ENCODE peak calls at places on chromosomes 4 and X, in nine cellular contexts. One of them, this sample, is unnamed.

GRCh38 chr4:743463-744211 is 38.0 kb downstream of the PCGF3 start:
- DNase-seq in right lobe of liver: no peak
- DNase-seq in mammary epithelial cell: no peak
- DNase-seq in dorsolateral prefrontal cortex: no peak
- DNase-seq in cardiac muscle cell: no peak
- DNase-seq in upper lobe of right lung: peak
- DNase-seq in AG04450: no peak
- DNase-seq in GM23338: no peak
- DNase-seq in A549: no peak
- DNase-seq in this sample: no peak

GRCh38 chr4:91840359-91840758 is 463.4 kb upstream of the GRID2 start:
- DNase-seq in dorsolateral prefrontal cortex: no peak
- DNase-seq in A549: no peak
- DNase-seq in upper lobe of right lung: no peak
- DNase-seq in GM23338: no peak
- DNase-seq in AG04450: no peak
- DNase-seq in mammary epithelial cell: no peak
- DNase-seq in cardiac muscle cell: no peak
- DNase-seq in right lobe of liver: no peak
- DNase-seq in this sample: no peak

GRCh38 chr4:10089346-10089745 is 27.3 kb downstream of the WDR1 start:
- DNase-seq in mammary epithelial cell: no peak
- DNase-seq in GM23338: peak
- DNase-seq in right lobe of liver: no peak
- DNase-seq in cardiac muscle cell: no peak
- DNase-seq in AG04450: no peak
- DNase-seq in A549: peak
- DNase-seq in upper lobe of right lung: peak
- DNase-seq in dorsolateral prefrontal cortex: no peak
- DNase-seq in this sample: peak

GRCh38 chr4:101328063-101328602 is 19.2 kb downstream of the PPP3CA start:
- DNase-seq in right lobe of liver: no peak
- DNase-seq in A549: no peak
- DNase-seq in upper lobe of right lung: no peak
- DNase-seq in mammary epithelial cell: no peak
- DNase-seq in cardiac muscle cell: no peak
- DNase-seq in AG04450: no peak
- DNase-seq in dorsolateral prefrontal cortex: no peak
- DNase-seq in GM23338: peak
- DNase-seq in this sample: no peak

GRCh38 chr4:2968381-2968780 is 5.0 kb downstream of the GRK4 start:
- DNase-seq in AG04450: no peak
- DNase-seq in dorsolateral prefrontal cortex: no peak
- DNase-seq in GM23338: no peak
- DNase-seq in upper lobe of right lung: no peak
- DNase-seq in mammary epithelial cell: peak
- DNase-seq in right lobe of liver: no peak
- DNase-seq in A549: no peak
- DNase-seq in cardiac muscle cell: no peak
- DNase-seq in this sample: no peak

GRCh38 chrX:4661771-4662170 is 948.3 kb upstream of the PRKX start:
- DNase-seq in upper lobe of right lung: no peak
- DNase-seq in dorsolateral prefrontal cortex: no peak
- DNase-seq in A549: no peak
- DNase-seq in AG04450: no peak
- DNase-seq in GM23338: no peak
- DNase-seq in cardiac muscle cell: no peak
- DNase-seq in right lobe of liver: no peak
- DNase-seq in mammary epithelial cell: no peak
- DNase-seq in this sample: no peak

GRCh38 chr4:158778712-158779111 is 9.9 kb downstream of the FNIP2 start:
- DNase-seq in right lobe of liver: no peak
- DNase-seq in AG04450: no peak
- DNase-seq in dorsolateral prefrontal cortex: no peak
- DNase-seq in cardiac muscle cell: no peak
- DNase-seq in GM23338: no peak
- DNase-seq in upper lobe of right lung: no peak
- DNase-seq in A549: no peak
- DNase-seq in mammary epithelial cell: no peak
- DNase-seq in this sample: no peak

GRCh38 chr4:17762705-17763104 is 18.7 kb downstream of the FAM184B start:
- DNase-seq in right lobe of liver: no peak
- DNase-seq in A549: peak
- DNase-seq in upper lobe of right lung: no peak
- DNase-seq in GM23338: peak
- DNase-seq in AG04450: peak
- DNase-seq in cardiac muscle cell: peak
- DNase-seq in dorsolateral prefrontal cortex: no peak
- DNase-seq in mammary epithelial cell: peak
- DNase-seq in this sample: no peak

GRCh38 chr4:41257901-41258300 is 1.2 kb downstream of the UCHL1 start:
- DNase-seq in mammary epithelial cell: no peak
- DNase-seq in cardiac muscle cell: no peak
- DNase-seq in upper lobe of right lung: no peak
- DNase-seq in A549: no peak
- DNase-seq in GM23338: no peak
- DNase-seq in right lobe of liver: no peak
- DNase-seq in dorsolateral prefrontal cortex: peak
- DNase-seq in AG04450: no peak
- DNase-seq in this sample: no peak

GRCh38 chr4:67727124-67727850 is 26.3 kb upstream of the UBA6 start:
- DNase-seq in cardiac muscle cell: peak
- DNase-seq in mammary epithelial cell: peak
- DNase-seq in dorsolateral prefrontal cortex: no peak
- DNase-seq in GM23338: peak
- DNase-seq in right lobe of liver: no peak
- DNase-seq in upper lobe of right lung: no peak
- DNase-seq in A549: peak
- DNase-seq in AG04450: no peak
- DNase-seq in this sample: no peak

GRCh38 chr4:99887837-99888236 is 6.4 kb downstream of the LAMTOR3 start:
- DNase-seq in right lobe of liver: no peak
- DNase-seq in AG04450: no peak
- DNase-seq in cardiac muscle cell: peak
- DNase-seq in A549: no peak
- DNase-seq in mammary epithelial cell: no peak
- DNase-seq in dorsolateral prefrontal cortex: no peak
- DNase-seq in GM23338: no peak
- DNase-seq in upper lobe of right lung: no peak
- DNase-seq in this sample: no peak

GRCh38 chr4:6201580-6202091 is 1.3 kb upstream of the JAKMIP1 start:
- DNase-seq in right lobe of liver: no peak
- DNase-seq in GM23338: no peak
- DNase-seq in dorsolateral prefrontal cortex: no peak
- DNase-seq in cardiac muscle cell: no peak
- DNase-seq in upper lobe of right lung: no peak
- DNase-seq in A549: no peak
- DNase-seq in mammary epithelial cell: no peak
- DNase-seq in AG04450: no peak
- DNase-seq in this sample: no peak

GRCh38 chr4:180150818-180151217 is 2092.4 kb upstream of the TENM3 start:
- DNase-seq in A549: peak
- DNase-seq in AG04450: no peak
- DNase-seq in right lobe of liver: no peak
- DNase-seq in dorsolateral prefrontal cortex: no peak
- DNase-seq in GM23338: peak
- DNase-seq in upper lobe of right lung: no peak
- DNase-seq in mammary epithelial cell: no peak
- DNase-seq in cardiac muscle cell: no peak
- DNase-seq in this sample: no peak

GRCh38 chr4:4720671-4721070 is 138.8 kb upstream of the MSX1 start:
- DNase-seq in cardiac muscle cell: no peak
- DNase-seq in upper lobe of right lung: no peak
- DNase-seq in dorsolateral prefrontal cortex: no peak
- DNase-seq in GM23338: no peak
- DNase-seq in mammary epithelial cell: no peak
- DNase-seq in AG04450: no peak
- DNase-seq in A549: no peak
- DNase-seq in right lobe of liver: no peak
- DNase-seq in this sample: peak

GRCh38 chrX:54447461-54447860 is 7.3 kb downstream of the TSR2 start:
- DNase-seq in right lobe of liver: no peak
- DNase-seq in GM23338: peak
- DNase-seq in dorsolateral prefrontal cortex: no peak
- DNase-seq in AG04450: no peak
- DNase-seq in mammary epithelial cell: no peak
- DNase-seq in A549: peak
- DNase-seq in cardiac muscle cell: peak
- DNase-seq in upper lobe of right lung: no peak
- DNase-seq in this sample: no peak

GRCh38 chr4:128381748-128382559 is 94.3 kb upstream of the PGRMC2 start:
- DNase-seq in A549: no peak
- DNase-seq in dorsolateral prefrontal cortex: no peak
- DNase-seq in mammary epithelial cell: no peak
- DNase-seq in cardiac muscle cell: no peak
- DNase-seq in upper lobe of right lung: no peak
- DNase-seq in right lobe of liver: no peak
- DNase-seq in AG04450: no peak
- DNase-seq in GM23338: no peak
- DNase-seq in this sample: no peak

GRCh38 chr4:159417006-159417405 is 314.1 kb downstream of the RAPGEF2 start:
- DNase-seq in AG04450: no peak
- DNase-seq in right lobe of liver: no peak
- DNase-seq in cardiac muscle cell: no peak
- DNase-seq in mammary epithelial cell: no peak
- DNase-seq in dorsolateral prefrontal cortex: no peak
- DNase-seq in upper lobe of right lung: no peak
- DNase-seq in GM23338: no peak
- DNase-seq in A549: no peak
- DNase-seq in this sample: no peak

GRCh38 chr4:106746451-106746850 is 289.7 kb downstream of the DKK2 start:
- DNase-seq in cardiac muscle cell: peak
- DNase-seq in AG04450: no peak
- DNase-seq in GM23338: no peak
- DNase-seq in upper lobe of right lung: no peak
- DNase-seq in mammary epithelial cell: peak
- DNase-seq in right lobe of liver: no peak
- DNase-seq in A549: no peak
- DNase-seq in dorsolateral prefrontal cortex: no peak
- DNase-seq in this sample: no peak

GRCh38 chr4:472881-473574 is 25.9 kb downstream of the ZNF721 start:
- DNase-seq in cardiac muscle cell: peak
- DNase-seq in A549: peak
- DNase-seq in right lobe of liver: peak
- DNase-seq in dorsolateral prefrontal cortex: no peak
- DNase-seq in upper lobe of right lung: no peak
- DNase-seq in mammary epithelial cell: peak
- DNase-seq in GM23338: peak
- DNase-seq in AG04450: no peak
- DNase-seq in this sample: peak

GRCh38 chr4:168654206-168655174 is 157.6 kb downstream of the PALLD start:
- DNase-seq in A549: no peak
- DNase-seq in GM23338: peak
- DNase-seq in cardiac muscle cell: no peak
- DNase-seq in mammary epithelial cell: peak
- DNase-seq in dorsolateral prefrontal cortex: no peak
- DNase-seq in upper lobe of right lung: no peak
- DNase-seq in AG04450: no peak
- DNase-seq in right lobe of liver: no peak
- DNase-seq in this sample: no peak
- H3K27ac ChIP-seq in A549: peak
- H3K27ac ChIP-seq in GM23338: no peak
- H3K27ac ChIP-seq in cardiac muscle cell: no peak
- H3K27ac ChIP-seq in mammary epithelial cell: peak
- H3K27ac ChIP-seq in dorsolateral prefrontal cortex: no peak
- H3K27ac ChIP-seq in upper lobe of right lung: no peak
- H3K27ac ChIP-seq in AG04450: no peak
- H3K27ac ChIP-seq in right lobe of liver: no peak
- H3K27ac ChIP-seq in this sample: no peak

GRCh38 chrX:132120913-132121312 is 6.9 kb downstream of the FRMD7 start:
- DNase-seq in GM23338: no peak
- DNase-seq in mammary epithelial cell: no peak
- DNase-seq in cardiac muscle cell: no peak
- DNase-seq in A549: no peak
- DNase-seq in right lobe of liver: no peak
- DNase-seq in dorsolateral prefrontal cortex: no peak
- DNase-seq in AG04450: no peak
- DNase-seq in upper lobe of right lung: no peak
- DNase-seq in this sample: no peak
- H3K27ac ChIP-seq in GM23338: no peak
- H3K27ac ChIP-seq in mammary epithelial cell: no peak
- H3K27ac ChIP-seq in cardiac muscle cell: no peak
- H3K27ac ChIP-seq in A549: no peak
- H3K27ac ChIP-seq in right lobe of liver: no peak
- H3K27ac ChIP-seq in dorsolateral prefrontal cortex: no peak
- H3K27ac ChIP-seq in AG04450: no peak
- H3K27ac ChIP-seq in upper lobe of right lung: no peak
- H3K27ac ChIP-seq in this sample: no peak

DNA sequence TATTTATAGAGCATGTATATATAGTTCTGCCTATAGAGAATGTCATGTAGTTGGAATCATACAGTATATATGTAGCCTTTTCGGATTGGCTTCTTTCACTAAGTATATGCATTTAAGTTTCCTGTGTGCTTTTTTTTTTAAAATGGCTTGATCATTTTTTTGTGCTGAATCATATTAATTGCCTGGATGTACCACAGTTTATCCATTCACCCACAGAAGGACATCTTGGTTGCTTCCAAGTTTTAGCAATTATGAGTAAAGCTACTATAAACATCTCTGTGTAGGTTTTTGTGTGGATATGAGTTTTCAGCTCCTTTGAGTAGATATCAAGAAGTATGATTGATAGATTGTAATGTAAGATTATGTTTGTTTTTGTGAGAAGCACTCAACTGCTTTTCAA is 23.8 kb downstream of the PTTG2 start:
- DNase-seq in mammary epithelial cell: no peak
- DNase-seq in right lobe of liver: no peak
- DNase-seq in upper lobe of right lung: no peak
- DNase-seq in A549: no peak
- DNase-seq in AG04450: no peak
- DNase-seq in cardiac muscle cell: no peak
- DNase-seq in GM23338: no peak
- DNase-seq in dorsolateral prefrontal cortex: no peak
- DNase-seq in this sample: no peak
- H3K27ac ChIP-seq in mammary epithelial cell: no peak
- H3K27ac ChIP-seq in right lobe of liver: no peak
- H3K27ac ChIP-seq in upper lobe of right lung: no peak
- H3K27ac ChIP-seq in A549: no peak
- H3K27ac ChIP-seq in AG04450: no peak
- H3K27ac ChIP-seq in cardiac muscle cell: no peak
- H3K27ac ChIP-seq in GM23338: no peak
- H3K27ac ChIP-seq in dorsolateral prefrontal cortex: no peak
- H3K27ac ChIP-seq in this sample: no peak

GRCh38 chrX:41293269-41293668 is 40.7 kb upstream of the DDX3X start:
- DNase-seq in A549: peak
- DNase-seq in dorsolateral prefrontal cortex: no peak
- DNase-seq in GM23338: peak
- DNase-seq in right lobe of liver: no peak
- DNase-seq in AG04450: no peak
- DNase-seq in mammary epithelial cell: no peak
- DNase-seq in upper lobe of right lung: no peak
- DNase-seq in cardiac muscle cell: no peak
- DNase-seq in this sample: peak

DNA sequence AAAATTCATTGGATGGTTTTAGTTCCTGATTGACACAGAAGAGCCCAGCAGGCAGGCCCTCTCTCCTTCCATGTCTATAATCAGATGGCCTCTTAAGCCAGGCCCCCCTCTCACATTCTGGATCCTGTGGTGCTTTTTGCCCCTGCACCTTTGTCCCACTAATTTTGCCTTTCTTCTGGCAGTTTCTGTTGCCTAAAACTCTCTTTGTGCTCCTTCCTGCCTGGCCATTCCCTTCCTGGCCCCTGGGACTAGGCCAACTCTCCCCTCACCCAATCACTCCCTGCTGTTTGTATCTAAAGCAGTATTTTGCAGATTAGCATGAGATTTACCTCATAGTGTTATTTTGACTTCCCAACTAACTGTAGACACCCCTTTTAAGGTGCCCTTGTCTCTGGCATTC is 42.7 kb upstream of the DDX3X start:
- DNase-seq in cardiac muscle cell: no peak
- DNase-seq in dorsolateral prefrontal cortex: no peak
- DNase-seq in upper lobe of right lung: no peak
- DNase-seq in A549: no peak
- DNase-seq in GM23338: peak
- DNase-seq in AG04450: no peak
- DNase-seq in right lobe of liver: no peak
- DNase-seq in mammary epithelial cell: no peak
- DNase-seq in this sample: no peak
- H3K27ac ChIP-seq in cardiac muscle cell: no peak
- H3K27ac ChIP-seq in dorsolateral prefrontal cortex: no peak
- H3K27ac ChIP-seq in upper lobe of right lung: no peak
- H3K27ac ChIP-seq in A549: no peak
- H3K27ac ChIP-seq in GM23338: peak
- H3K27ac ChIP-seq in AG04450: no peak
- H3K27ac ChIP-seq in right lobe of liver: no peak
- H3K27ac ChIP-seq in mammary epithelial cell: no peak
- H3K27ac ChIP-seq in this sample: no peak

This sample was measured in WERI-Rb-1.